ENCODE peak calls at places on chromosomes 5 and 9, in five cellular contexts. H, P, V, U and G are unnamed samples.

GRCh38 chr9:108136646-108137045 is 647.1 kb upstream of the KLF4 start:
- DNase-seq in U (no peak), P (no peak), H (peak), V (no peak), G (no peak)

GRCh38 chr9:89978185-89978584 is 373.4 kb downstream of the GADD45G start:
- DNase-seq in P (peak), U (no peak), H (peak), V (no peak), G (no peak)

GRCh38 chr5:166708271-166708670 is 1583.2 kb upstream of the WWC1 start:
- DNase-seq in V (no peak), P (no peak), U (no peak), H (no peak), G (no peak)

GRCh38 chr5:172901788-172902496 is 57.3 kb upstream of the RPL26L1 start:
- DNase-seq in P (peak), H (no peak), V (peak), U (no peak), G (no peak)

GRCh38 chr9:137301086-137301947 is 754 bp downstream of the NRARP start:
- DNase-seq in H (peak), V (peak), U (peak), P (peak), G (no peak)

GRCh38 chr9:98929096-98929495 is 14.6 kb upstream of the COL15A1 start:
- DNase-seq in V (peak), U (no peak), P (no peak), H (peak), G (no peak)

GRCh38 chr9:76352026-76352620 is 42.1 kb downstream of the RFK start:
- DNase-seq in H (no peak), U (no peak), V (no peak), P (peak), G (no peak)

GRCh38 chr5:115895821-115896220 is 54.1 kb downstream of the AP3S1 start:
- DNase-seq in P (no peak), H (peak), U (no peak), V (peak), G (no peak)

GRCh38 chr9:127680226-127680625 is 26.6 kb upstream of the CFAP157 start:
- DNase-seq in P (no peak), V (no peak), U (no peak), H (no peak), G (no peak)

GRCh38 chr9:124008855-124009834 is 2.4 kb upstream of the LHX2 start:
- DNase-seq in V (no peak), U (no peak), P (no peak), H (no peak), G (no peak)

GRCh38 chr5:149544199-149544472 is 7.1 kb downstream of the CSNK1A1 start:
- DNase-seq in P (no peak), V (no peak), U (no peak), H (no peak), G (no peak)

GRCh38 chr5:146079695-146080361 is 25.5 kb downstream of the PLAC8L1 start:
- DNase-seq in P (peak), V (peak), U (peak), H (peak), G (no peak)

GRCh38 chr9:27441741-27442070 is 82.4 kb upstream of the IFNK start:
- DNase-seq in H (no peak), U (peak), V (no peak), P (no peak), G (no peak)

GRCh38 chr5:112126982-112127381 is 292.1 kb downstream of the EPB41L4A start:
- DNase-seq in P (no peak), V (no peak), H (no peak), U (no peak), G (no peak)

GRCh38 chr9:133448487-133448972 is 11.2 kb upstream of the CACFD1 start:
- DNase-seq in V (no peak), U (no peak), H (no peak), P (no peak), G (no peak)

GRCh38 chr9:133452562-133452961 is 7.2 kb upstream of the CACFD1 start:
- DNase-seq in V (no peak), H (no peak), P (no peak), U (no peak), G (no peak)

GRCh38 chr9:133445293-133445969 is 14.3 kb upstream of the CACFD1 start:
- DNase-seq in H (no peak), U (no peak), P (no peak), V (no peak), G (no peak)

GRCh38 chr9:133453651-133454050 is 6.1 kb upstream of the CACFD1 start:
- DNase-seq in P (no peak), H (no peak), V (no peak), U (no peak), G (no peak)

GRCh38 chr9:133449760-133450159 is 10.0 kb upstream of the CACFD1 start:
- DNase-seq in P (peak), V (no peak), U (no peak), H (no peak), G (no peak)
- TF ChIP-seq CTCF in P (peak), V (no peak), U (no peak), H (no peak), G (no peak)

GRCh38 chr5:170634236-170634990 is 130.6 kb downstream of the KCNIP1 start:
- DNase-seq in H (no peak), P (peak), U (no peak), V (no peak), G (no peak)

GRCh38 chr5:170631471-170632195 is 127.8 kb downstream of the KCNIP1 start:
- DNase-seq in H (no peak), P (no peak), V (no peak), U (no peak), G (no peak)

GRCh38 chr5:170632985-170633234 is 129.1 kb downstream of the KCNIP1 start:
- DNase-seq in V (no peak), H (no peak), P (peak), U (peak), G (no peak)

GRCh38 chr5:170632266-170632984 is 128.6 kb downstream of the KCNIP1 start:
- DNase-seq in P (no peak), V (no peak), U (no peak), H (no peak), G (no peak)

GRCh38 chr5:170633235-170634041 is 129.6 kb downstream of the KCNIP1 start:
- DNase-seq in U (no peak), V (peak), H (peak), P (peak), G (no peak)
- TF ChIP-seq CTCF in U (no peak), V (no peak), H (no peak), P (no peak), G (no peak)

GRCh38 chr9:117869287-117869686 is 165.1 kb downstream of the TLR4 start:
- DNase-seq in H (no peak), U (no peak), V (no peak), P (no peak), G (no peak)
- TF ChIP-seq CTCF in H (no peak), U (no peak), V (no peak), P (no peak), G (no peak)

GRCh38 chr5:97208184-97208713 is 25.2 kb upstream of the RIOK2 start:
- DNase-seq in H (no peak), U (no peak), V (no peak), P (no peak), G (no peak)
- TF ChIP-seq CTCF in H (no peak), U (no peak), V (no peak), P (no peak), G (no peak)

DNA sequence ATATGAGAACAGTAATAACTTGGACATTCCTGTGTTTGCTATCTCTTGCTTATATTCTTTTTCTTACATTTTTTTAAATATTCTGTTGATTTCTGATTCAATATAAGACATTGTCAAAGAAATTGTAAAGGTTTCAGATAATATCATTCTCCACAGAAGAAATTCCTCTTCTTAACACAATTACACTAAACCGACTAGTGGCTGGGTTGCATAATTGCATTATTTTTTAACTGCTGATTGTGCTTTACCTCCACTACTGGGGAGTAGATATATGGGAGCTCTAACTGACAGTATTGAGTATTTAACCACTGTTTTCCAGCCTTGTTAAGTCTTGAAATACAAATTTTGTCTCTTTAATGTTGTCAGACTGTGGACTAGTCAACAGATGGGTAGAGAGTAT is 723.8 kb upstream of the EDIL3 start:
- DNase-seq in U (no peak), V (no peak), P (peak), H (no peak), G (no peak)
- TF ChIP-seq CTCF in U (no peak), V (no peak), P (no peak), H (no peak), G (no peak)

GRCh38 chr5:154157483-154158378 is 32.8 kb upstream of the GALNT10 start:
- DNase-seq in V (no peak), U (no peak), H (no peak), P (no peak), G (no peak)
- TF ChIP-seq CTCF in V (peak), U (peak), H (peak), P (peak), G (no peak)

DNA sequence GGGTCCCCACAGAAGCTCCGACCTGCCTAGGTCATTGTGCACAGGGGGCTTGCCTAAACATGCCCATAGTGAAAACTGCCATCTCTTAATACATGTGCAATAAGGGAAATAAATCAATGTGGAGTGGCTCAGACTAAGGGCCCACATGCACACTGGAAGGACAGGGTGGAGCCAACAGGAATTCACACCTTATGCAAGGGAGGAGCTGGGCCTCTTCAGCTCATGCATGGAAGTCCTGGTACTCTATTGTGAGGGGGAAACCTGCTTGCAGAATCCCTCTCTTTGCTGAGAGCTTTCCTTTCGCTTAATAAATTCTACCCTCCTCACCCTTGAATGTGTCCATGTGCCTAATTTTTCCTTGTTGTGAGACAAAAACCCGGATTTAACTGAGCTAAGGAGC is 815.8 kb downstream of the EFNA5 start:
- DNase-seq in P (no peak), U (no peak), V (no peak), H (no peak), G (no peak)
- TF ChIP-seq CTCF in P (no peak), U (no peak), V (no peak), H (no peak), G (no peak)

DNA sequence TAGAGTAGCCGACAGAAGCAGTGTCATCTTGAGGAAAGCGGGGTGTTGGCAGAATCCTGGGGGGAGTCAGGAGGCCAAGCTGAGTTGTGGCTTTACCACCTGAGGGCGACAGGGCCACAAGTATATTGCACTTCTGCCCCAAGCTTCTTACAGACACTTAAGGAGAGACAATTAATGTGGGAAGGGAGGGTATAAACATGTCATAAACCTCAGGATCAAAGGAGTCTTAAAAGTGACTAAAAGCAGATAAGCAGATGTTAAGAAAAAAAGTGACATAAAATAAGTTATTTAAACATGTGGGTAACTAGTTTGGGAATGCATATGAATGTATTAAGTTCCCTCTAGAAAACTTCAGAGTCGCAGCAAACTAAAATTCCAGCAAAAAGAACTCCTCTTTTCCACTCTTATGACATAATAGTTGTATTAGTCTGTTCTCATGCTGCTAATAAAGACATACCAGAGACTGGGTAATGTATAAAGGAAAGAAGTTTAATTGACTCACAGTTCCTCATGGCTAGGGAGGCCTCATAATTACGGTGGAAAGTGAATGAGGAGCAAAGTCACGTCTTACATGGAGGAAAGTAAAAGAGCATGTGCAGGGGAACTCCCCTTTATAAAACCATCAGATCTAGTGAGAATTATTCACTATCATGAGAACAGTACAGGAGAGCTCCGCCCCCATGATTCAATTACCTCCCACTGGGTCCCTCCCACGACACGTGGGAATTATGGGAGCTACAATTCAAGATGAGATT is 63.8 kb downstream of the ERAP1 start:
- DNase-seq in U (no peak), H (no peak), V (no peak), P (no peak), G (no peak)
- TF ChIP-seq CTCF in U (no peak), H (no peak), V (no peak), P (no peak), G (no peak)